ENCODE peak calls at places on chromosomes 11 and 22, in seven cellular contexts. One of them, this sample, is unnamed.

GRCh38 chr11:102280237-102280833 is 36.9 kb upstream of the BIRC3 start:
- DNase-seq in mucosa of descending colon: peak; percentile 43
- DNase-seq in sigmoid colon: no peak
- DNase-seq in breast epithelium: no peak
- DNase-seq in endothelial cell of umbilical vein: no peak
- DNase-seq in prostate gland: no peak
- DNase-seq in cardiac muscle cell: no peak
- DNase-seq in this sample: no peak

GRCh38 chr11:19242184-19242932 is 1.6 kb upstream of the E2F8 start:
- DNase-seq in mucosa of descending colon: peak; percentile 60
- DNase-seq in sigmoid colon: no peak
- DNase-seq in breast epithelium: no peak
- DNase-seq in endothelial cell of umbilical vein: peak; percentile 12
- DNase-seq in prostate gland: no peak
- DNase-seq in cardiac muscle cell: no peak
- DNase-seq in this sample: no peak

GRCh38 chr11:9025101-9025850 is 21.5 kb upstream of the NRIP3 start:
- DNase-seq in mucosa of descending colon: no peak
- DNase-seq in sigmoid colon: no peak
- DNase-seq in breast epithelium: no peak
- DNase-seq in endothelial cell of umbilical vein: no peak
- DNase-seq in prostate gland: no peak
- DNase-seq in cardiac muscle cell: no peak
- DNase-seq in this sample: no peak

GRCh38 chr22:37896181-37896592 is 9.9 kb upstream of the MICALL1 start:
- DNase-seq in mucosa of descending colon: no peak
- DNase-seq in sigmoid colon: no peak
- DNase-seq in breast epithelium: peak; percentile 48
- DNase-seq in endothelial cell of umbilical vein: peak; percentile 48
- DNase-seq in prostate gland: peak; percentile 45
- DNase-seq in cardiac muscle cell: peak; percentile 51
- DNase-seq in this sample: peak; percentile 40

GRCh38 chr22:25736378-25737011 is 5.5 kb upstream of the MYO18B start:
- DNase-seq in mucosa of descending colon: no peak
- DNase-seq in sigmoid colon: no peak
- DNase-seq in breast epithelium: no peak
- DNase-seq in endothelial cell of umbilical vein: no peak
- DNase-seq in prostate gland: no peak
- DNase-seq in cardiac muscle cell: no peak
- DNase-seq in this sample: no peak

GRCh38 chr11:10476342-10476741 is 21.3 kb downstream of the AMPD3 start:
- DNase-seq in mucosa of descending colon: no peak
- DNase-seq in sigmoid colon: no peak
- DNase-seq in breast epithelium: no peak
- DNase-seq in endothelial cell of umbilical vein: no peak
- DNase-seq in prostate gland: no peak
- DNase-seq in cardiac muscle cell: no peak
- DNase-seq in this sample: no peak

GRCh38 chr22:17285661-17286060 is 66.4 kb upstream of the ADA2 start:
- DNase-seq in mucosa of descending colon: no peak
- DNase-seq in sigmoid colon: no peak
- DNase-seq in breast epithelium: no peak
- DNase-seq in endothelial cell of umbilical vein: no peak
- DNase-seq in prostate gland: no peak
- DNase-seq in cardiac muscle cell: no peak
- DNase-seq in this sample: no peak

GRCh38 chr11:128530119-128531091 is 57.0 kb downstream of the ETS1 start:
- DNase-seq in mucosa of descending colon: no peak
- DNase-seq in sigmoid colon: peak; percentile 89
- DNase-seq in breast epithelium: no peak
- DNase-seq in endothelial cell of umbilical vein: no peak
- DNase-seq in prostate gland: no peak
- DNase-seq in cardiac muscle cell: peak; percentile 98
- DNase-seq in this sample: no peak

GRCh38 chr22:39678862-39679490 is 108.4 kb downstream of the CACNA1I start:
- DNase-seq in mucosa of descending colon: no peak
- DNase-seq in sigmoid colon: no peak
- DNase-seq in breast epithelium: no peak
- DNase-seq in endothelial cell of umbilical vein: no peak
- DNase-seq in prostate gland: no peak
- DNase-seq in cardiac muscle cell: no peak
- DNase-seq in this sample: no peak

GRCh38 chr11:110565344-110565684 is 135.6 kb downstream of the FDX1 start:
- DNase-seq in mucosa of descending colon: no peak
- DNase-seq in sigmoid colon: no peak
- DNase-seq in breast epithelium: no peak
- DNase-seq in endothelial cell of umbilical vein: no peak
- DNase-seq in prostate gland: no peak
- DNase-seq in cardiac muscle cell: peak; percentile 63
- DNase-seq in this sample: no peak

DNA sequence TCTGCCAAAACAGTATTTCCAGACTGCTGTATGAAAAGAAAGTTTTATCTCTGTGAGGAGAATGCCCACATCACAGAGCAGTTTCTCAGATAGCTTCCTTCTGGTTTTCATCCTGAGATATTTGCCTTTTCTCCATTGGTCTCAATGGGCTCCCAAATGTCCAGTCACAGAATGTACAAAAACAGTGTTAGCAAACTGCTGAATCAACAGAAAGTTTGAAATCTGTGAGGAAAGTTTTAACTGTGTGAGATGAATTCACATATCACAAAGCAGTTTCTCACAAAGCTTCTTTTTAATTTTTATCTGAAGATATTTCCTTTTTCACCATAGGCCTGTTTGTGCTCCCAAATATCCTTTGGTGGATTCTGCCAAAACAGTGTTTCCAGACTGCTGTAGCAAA is 207.2 kb upstream of the TRIM48 start:
- DNase-seq in mucosa of descending colon: no peak
- DNase-seq in sigmoid colon: no peak
- DNase-seq in breast epithelium: no peak
- DNase-seq in endothelial cell of umbilical vein: no peak
- DNase-seq in prostate gland: no peak
- DNase-seq in cardiac muscle cell: no peak
- DNase-seq in this sample: no peak
- H3K9me3 ChIP-seq in mucosa of descending colon: peaks cover 100% of the 10 kb centered on the region
- H3K9me3 ChIP-seq in sigmoid colon: peaks cover 44% of the 10 kb centered on the region
- H3K9me3 ChIP-seq in breast epithelium: peaks cover 37% of the 10 kb centered on the region
- H3K9me3 ChIP-seq in endothelial cell of umbilical vein: peaks cover 5% of the 10 kb centered on the region
- H3K9me3 ChIP-seq in prostate gland: no peaks in the 10 kb centered on the region
- H3K9me3 ChIP-seq in cardiac muscle cell: no peaks in the 10 kb centered on the region
- H3K9me3 ChIP-seq in this sample: peaks cover 78% of the 10 kb centered on the region

DNA sequence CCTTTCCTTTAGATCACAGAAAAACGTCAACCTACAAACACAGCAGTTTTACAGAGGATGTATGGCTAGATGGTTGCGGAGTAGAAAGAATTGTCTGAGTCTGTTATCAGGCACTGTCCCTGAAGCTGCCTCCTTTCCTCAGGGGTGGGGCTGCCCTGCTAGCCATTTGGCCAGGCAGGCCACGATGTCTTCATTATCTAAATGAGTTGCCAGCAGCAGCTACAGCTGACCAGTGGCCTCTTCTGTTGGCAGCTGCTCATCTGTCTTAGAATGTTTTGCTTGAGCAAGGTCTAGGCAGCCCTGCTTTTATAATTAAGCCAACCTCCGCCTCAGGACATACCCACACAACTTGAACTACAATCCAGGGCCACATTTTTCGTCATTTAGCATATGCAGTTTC is 17.5 kb downstream of the SLC6A5 start:
- DNase-seq in mucosa of descending colon: no peak
- DNase-seq in sigmoid colon: no peak
- DNase-seq in breast epithelium: no peak
- DNase-seq in endothelial cell of umbilical vein: no peak
- DNase-seq in prostate gland: no peak
- DNase-seq in cardiac muscle cell: peak; percentile 32
- DNase-seq in this sample: no peak
- TF ChIP-seq CTCF in mucosa of descending colon: no peak
- TF ChIP-seq CTCF in sigmoid colon: no peak
- TF ChIP-seq CTCF in breast epithelium: no peak
- TF ChIP-seq CTCF in endothelial cell of umbilical vein: no peak
- TF ChIP-seq CTCF in prostate gland: no peak
- TF ChIP-seq CTCF in cardiac muscle cell: no peak
- TF ChIP-seq CTCF in this sample: no peak

GRCh38 chr11:276219-276618 is 2.0 kb upstream of the NLRP6 start:
- DNase-seq in mucosa of descending colon: no peak
- DNase-seq in sigmoid colon: no peak
- DNase-seq in breast epithelium: no peak
- DNase-seq in endothelial cell of umbilical vein: no peak
- DNase-seq in prostate gland: no peak
- DNase-seq in cardiac muscle cell: no peak
- DNase-seq in this sample: no peak
- H3K9me3 ChIP-seq in mucosa of descending colon: no peaks in the 10 kb centered on the region
- H3K9me3 ChIP-seq in sigmoid colon: no peaks in the 10 kb centered on the region
- H3K9me3 ChIP-seq in breast epithelium: no peaks in the 10 kb centered on the region
- H3K9me3 ChIP-seq in endothelial cell of umbilical vein: no peaks in the 10 kb centered on the region
- H3K9me3 ChIP-seq in prostate gland: no peaks in the 10 kb centered on the region
- H3K9me3 ChIP-seq in cardiac muscle cell: no peaks in the 10 kb centered on the region
- H3K9me3 ChIP-seq in this sample: no peaks in the 10 kb centered on the region

DNA sequence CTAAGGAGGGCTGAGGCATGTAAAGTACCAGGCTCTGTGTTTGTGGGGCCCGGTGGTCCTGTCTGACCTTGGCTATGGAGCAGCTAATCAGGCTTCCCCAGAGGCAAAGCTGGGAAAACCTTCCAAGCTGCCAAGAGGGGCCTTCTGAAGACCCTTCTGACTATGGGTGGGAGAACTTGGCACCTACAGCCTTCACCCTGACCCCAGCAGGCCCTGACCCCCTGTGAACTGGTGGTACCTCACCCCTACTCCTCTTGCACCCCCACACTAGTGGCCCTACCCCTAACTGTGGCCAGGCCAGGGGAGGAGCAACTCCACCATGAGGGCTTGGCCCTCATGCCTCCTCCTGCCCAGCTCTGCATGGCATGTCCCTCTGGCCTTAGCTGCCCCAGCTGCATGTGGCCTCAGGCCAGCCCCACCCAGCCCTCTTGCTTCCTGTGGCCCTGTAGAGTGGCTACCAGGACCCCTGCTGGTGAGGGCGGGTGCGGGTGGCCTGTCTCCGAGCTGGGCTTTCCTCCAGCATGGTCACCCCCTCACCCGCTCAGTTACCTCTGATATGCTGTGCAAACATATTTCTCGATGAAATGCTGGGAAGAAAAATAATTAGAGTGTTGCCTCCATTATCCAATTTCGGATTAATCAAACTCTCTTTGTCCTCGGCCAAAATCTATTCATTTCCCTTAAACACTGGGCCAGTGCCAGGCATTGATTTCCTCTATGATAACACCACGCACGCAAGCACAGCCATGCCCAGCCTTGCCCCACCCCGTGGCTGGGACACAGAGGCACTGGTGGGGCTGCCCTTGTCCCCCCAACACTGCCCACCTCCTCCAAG is 7.5 kb downstream of the GNAZ start:
- DNase-seq in mucosa of descending colon: no peak
- DNase-seq in sigmoid colon: no peak
- DNase-seq in breast epithelium: no peak
- DNase-seq in endothelial cell of umbilical vein: no peak
- DNase-seq in prostate gland: no peak
- DNase-seq in cardiac muscle cell: no peak
- DNase-seq in this sample: no peak
- TF ChIP-seq CTCF in mucosa of descending colon: no peak
- TF ChIP-seq CTCF in sigmoid colon: no peak
- TF ChIP-seq CTCF in breast epithelium: no peak
- TF ChIP-seq CTCF in endothelial cell of umbilical vein: no peak
- TF ChIP-seq CTCF in prostate gland: no peak
- TF ChIP-seq CTCF in cardiac muscle cell: no peak
- TF ChIP-seq CTCF in this sample: no peak

GRCh38 chr22:47276219-47276843 is 513.9 kb downstream of the TBC1D22A start:
- DNase-seq in mucosa of descending colon: no peak
- DNase-seq in sigmoid colon: peak; percentile 46
- DNase-seq in breast epithelium: no peak
- DNase-seq in endothelial cell of umbilical vein: no peak
- DNase-seq in prostate gland: no peak
- DNase-seq in cardiac muscle cell: peak; percentile 1
- DNase-seq in this sample: no peak

GRCh38 chr22:47274196-47274595 is 511.7 kb downstream of the TBC1D22A start:
- DNase-seq in mucosa of descending colon: no peak
- DNase-seq in sigmoid colon: peak; percentile 56
- DNase-seq in breast epithelium: no peak
- DNase-seq in endothelial cell of umbilical vein: no peak
- DNase-seq in prostate gland: no peak
- DNase-seq in cardiac muscle cell: no peak
- DNase-seq in this sample: no peak

GRCh38 chr22:47277511-47277910 is 515.1 kb downstream of the TBC1D22A start:
- DNase-seq in mucosa of descending colon: no peak
- DNase-seq in sigmoid colon: peak; percentile 15
- DNase-seq in breast epithelium: no peak
- DNase-seq in endothelial cell of umbilical vein: no peak
- DNase-seq in prostate gland: no peak
- DNase-seq in cardiac muscle cell: no peak
- DNase-seq in this sample: no peak

GRCh38 chr22:47277001-47277400 is 514.6 kb downstream of the TBC1D22A start:
- DNase-seq in mucosa of descending colon: no peak
- DNase-seq in sigmoid colon: peak; percentile 61
- DNase-seq in breast epithelium: no peak
- DNase-seq in endothelial cell of umbilical vein: no peak
- DNase-seq in prostate gland: no peak
- DNase-seq in cardiac muscle cell: no peak
- DNase-seq in this sample: no peak

DNA sequence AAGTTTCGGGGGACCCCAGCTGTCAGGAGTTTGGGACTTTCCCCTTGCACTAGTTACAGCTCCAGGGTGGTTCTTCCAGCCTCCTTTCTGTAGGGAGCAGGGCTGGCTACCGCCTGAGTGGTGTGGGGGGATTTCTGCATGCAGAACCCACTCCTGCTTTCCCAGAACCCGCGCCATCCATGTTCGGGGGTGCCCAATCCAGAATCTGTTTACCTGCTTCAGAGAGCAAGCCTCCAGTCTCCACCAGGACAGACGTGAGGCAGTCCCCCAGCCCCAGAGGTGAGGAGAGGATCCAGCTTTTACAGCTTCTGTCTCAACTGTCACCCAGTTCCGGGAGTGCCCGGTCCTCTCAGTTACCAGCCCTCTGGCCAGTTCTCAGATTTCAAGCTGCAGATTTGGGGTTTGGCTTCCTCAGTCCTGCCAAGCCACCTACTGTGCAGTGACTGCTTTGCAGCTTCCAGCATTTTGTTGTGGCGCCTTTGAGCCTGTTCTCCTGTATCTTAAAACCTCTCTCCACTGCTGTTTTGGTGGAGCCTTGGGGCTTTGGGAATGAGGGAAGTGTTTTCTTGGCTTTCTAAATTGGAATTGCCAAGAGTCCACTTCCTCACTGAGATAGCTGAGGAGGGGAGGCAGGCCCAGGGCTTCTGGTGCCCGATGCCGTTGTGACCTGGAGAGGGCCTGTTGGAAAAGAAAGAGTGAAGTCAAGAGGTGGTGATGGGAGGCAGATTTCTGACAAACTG is 513.2 kb downstream of the TBC1D22A start:
- DNase-seq in mucosa of descending colon: no peak
- DNase-seq in sigmoid colon: peak; percentile 35
- DNase-seq in breast epithelium: no peak
- DNase-seq in endothelial cell of umbilical vein: no peak
- DNase-seq in prostate gland: no peak
- DNase-seq in cardiac muscle cell: peak; percentile 14
- DNase-seq in this sample: no peak
- H3K9me3 ChIP-seq in mucosa of descending colon: no peaks in the 10 kb centered on the region
- H3K9me3 ChIP-seq in sigmoid colon: no peaks in the 10 kb centered on the region
- H3K9me3 ChIP-seq in breast epithelium: peaks cover 3% of the 10 kb centered on the region
- H3K9me3 ChIP-seq in endothelial cell of umbilical vein: no peaks in the 10 kb centered on the region
- H3K9me3 ChIP-seq in prostate gland: no peaks in the 10 kb centered on the region
- H3K9me3 ChIP-seq in cardiac muscle cell: peaks cover 3% of the 10 kb centered on the region
- H3K9me3 ChIP-seq in this sample: no peaks in the 10 kb centered on the region

This sample was measured in CD4-positive, alpha-beta T cell.